ENCODE peak calls at places on chromosomes 6 and 20, in seven cellular contexts. S, T, C, K, G, V and Z are unnamed samples.

GRCh38 chr6:111263837-111264236 is 176.5 kb downstream of the SLC16A10 start:
- DNase-seq in S (peak), T (no peak), C (no peak), K (no peak), G (no peak), V (peak), Z (no peak)

GRCh38 chr6:122669868-122670267 is 59.7 kb downstream of the PKIB start:
- DNase-seq in S (no peak), T (no peak), C (no peak), K (no peak), G (no peak), V (no peak), Z (no peak)

GRCh38 chr6:13319891-13320564 is 8.3 kb downstream of the TBC1D7 start:
- DNase-seq in S (no peak), T (no peak), C (no peak), K (no peak), G (no peak), V (peak), Z (no peak)

GRCh38 chr6:130888246-130888645 is 61.0 kb downstream of the SMLR1 start:
- DNase-seq in S (no peak), T (no peak), C (no peak), K (no peak), G (no peak), V (no peak), Z (no peak)

GRCh38 chr20:54350415-54350814 is 125.0 kb upstream of the DOK5 start:
- DNase-seq in S (no peak), T (no peak), C (no peak), K (no peak), G (no peak), V (no peak), Z (no peak)

GRCh38 chr6:47263268-47263667 is 46.4 kb downstream of the TNFRSF21 start:
- DNase-seq in S (no peak), T (no peak), C (no peak), K (no peak), G (no peak), V (no peak), Z (no peak)

GRCh38 chr6:105786890-105787655 is 299.1 kb upstream of the PRDM1 start:
- DNase-seq in S (no peak), T (no peak), C (no peak), K (no peak), G (peak), V (no peak), Z (no peak)

GRCh38 chr6:143333749-143334520 is 116.6 kb downstream of the ADAT2 start:
- DNase-seq in S (no peak), T (no peak), C (no peak), K (no peak), G (no peak), V (no peak), Z (no peak)

GRCh38 chr6:20660534-20660933 is 126.3 kb downstream of the CDKAL1 start:
- DNase-seq in S (no peak), T (no peak), C (no peak), K (no peak), G (no peak), V (no peak), Z (no peak)

GRCh38 chr6:155782739-155783459 is 327.3 kb upstream of the NOX3 start:
- DNase-seq in S (no peak), T (no peak), C (no peak), K (no peak), G (no peak), V (no peak), Z (no peak)

GRCh38 chr6:21771626-21772320 is 178.2 kb downstream of the SOX4 start:
- DNase-seq in S (no peak), T (no peak), C (no peak), K (no peak), G (no peak), V (no peak), Z (no peak)

GRCh38 chr6:129050086-129050485 is 167.1 kb downstream of the LAMA2 start:
- DNase-seq in S (no peak), T (no peak), C (no peak), K (no peak), G (no peak), V (no peak), Z (no peak)

GRCh38 chr20:56710577-56711465 is 81.7 kb downstream of the TFAP2C start:
- DNase-seq in S (peak), T (no peak), C (no peak), K (no peak), G (no peak), V (no peak), Z (no peak)

GRCh38 chr20:1328680-1329330 is at the start of gene SDCBP2:
- DNase-seq in S (peak), T (no peak), C (no peak), K (peak), G (no peak), V (no peak), Z (no peak)

GRCh38 chr20:61630816-61631215 is 378.8 kb downstream of the CDH4 start:
- DNase-seq in S (no peak), T (no peak), C (no peak), K (no peak), G (no peak), V (no peak), Z (no peak)

GRCh38 chr6:149134531-149134933 is 183.0 kb upstream of the TAB2 start:
- DNase-seq in S (no peak), T (peak), C (no peak), K (no peak), G (no peak), V (no peak), Z (no peak)

GRCh38 chr6:120378582-120379220 is 955.6 kb downstream of the TBC1D32 start:
- DNase-seq in S (peak), T (peak), C (peak), K (no peak), G (no peak), V (peak), Z (peak)

GRCh38 chr20:3890410-3890751 is 1.2 kb downstream of the PANK2 start:
- DNase-seq in S (no peak), T (no peak), C (peak), K (no peak), G (no peak), V (no peak), Z (no peak)

GRCh38 chr6:43141644-43142043 is 29.4 kb upstream of the SRF start:
- DNase-seq in S (no peak), T (no peak), C (no peak), K (no peak), G (no peak), V (no peak), Z (no peak)

GRCh38 chr6:127506894-127507293 is 12.2 kb downstream of the MTCL3 start:
- DNase-seq in S (no peak), T (no peak), C (no peak), K (no peak), G (no peak), V (no peak), Z (no peak)

GRCh38 chr20:41185013-41185757 is 47.8 kb downstream of the PLCG1 start:
- DNase-seq in S (no peak), T (peak), C (no peak), K (peak), G (no peak), V (no peak), Z (no peak)

GRCh38 chr6:118712955-118713354 is 61.6 kb upstream of the CEP85L start:
- DNase-seq in S (no peak), T (no peak), C (no peak), K (no peak), G (no peak), V (no peak), Z (no peak)

GRCh38 chr6:135231469-135231844 is 50.3 kb downstream of the MYB start:
- DNase-seq in S (no peak), T (no peak), C (no peak), K (no peak), G (peak), V (no peak), Z (no peak)

GRCh38 chr6:128350416-128351254 is 169.8 kb downstream of the PTPRK start:
- DNase-seq in S (no peak), T (no peak), C (peak), K (no peak), G (no peak), V (no peak), Z (no peak)

GRCh38 chr6:128963561-128963960 is 80.6 kb downstream of the LAMA2 start:
- DNase-seq in S (no peak), T (no peak), C (no peak), K (no peak), G (no peak), V (no peak), Z (no peak)

GRCh38 chr6:28710466-28711191 is 184.9 kb downstream of the GPX5 start:
- DNase-seq in S (no peak), T (no peak), C (peak), K (peak), G (no peak), V (peak), Z (no peak)

GRCh38 chr20:33343521-33343920 is 57.8 kb downstream of the CDK5RAP1 start:
- DNase-seq in S (no peak), T (no peak), C (no peak), K (no peak), G (no peak), V (no peak), Z (no peak)

GRCh38 chr6:7468382-7469081 is 72.9 kb upstream of the DSP start:
- DNase-seq in S (peak), T (peak), C (no peak), K (no peak), G (no peak), V (peak), Z (no peak)

GRCh38 chr6:47160702-47161101 is 118.6 kb upstream of the ADGRF1 start:
- DNase-seq in S (no peak), T (no peak), C (no peak), K (no peak), G (no peak), V (no peak), Z (no peak)

GRCh38 chr6:56346958-56347357 is 99.6 kb upstream of the COL21A1 start:
- DNase-seq in S (no peak), T (no peak), C (no peak), K (no peak), G (no peak), V (no peak), Z (no peak)

GRCh38 chr20:5714261-5715041 is 35.8 kb upstream of the SHLD1 start:
- DNase-seq in S (no peak), T (no peak), C (peak), K (no peak), G (no peak), V (no peak), Z (no peak)

GRCh38 chr20:62370115-62370806 is 3.1 kb upstream of the LAMA5 start:
- DNase-seq in S (no peak), T (no peak), C (no peak), K (no peak), G (no peak), V (peak), Z (peak)

GRCh38 chr20:6735913-6736845 is 31.3 kb upstream of the BMP2 start:
- DNase-seq in S (no peak), T (no peak), C (no peak), K (no peak), G (no peak), V (no peak), Z (no peak)

GRCh38 chr6:17589402-17590116 is 10.5 kb upstream of the FAM8A1 start:
- DNase-seq in S (peak), T (no peak), C (peak), K (no peak), G (no peak), V (no peak), Z (no peak)

GRCh38 chr6:15207923-15208322 is 37.9 kb upstream of the JARID2 start:
- DNase-seq in S (no peak), T (no peak), C (no peak), K (peak), G (no peak), V (no peak), Z (no peak)
- TF ChIP-seq JUND in S (no peak), T (no peak), C (no peak), K (peak), G (no peak), V (no peak), Z (no peak)

GRCh38 chr20:47682916-47683315 is 102.4 kb downstream of the SULF2 start:
- DNase-seq in S (no peak), T (no peak), C (no peak), K (no peak), G (no peak), V (no peak), Z (no peak)
- TF ChIP-seq JUND in S (no peak), T (no peak), C (no peak), K (no peak), G (no peak), V (no peak), Z (no peak)

DNA sequence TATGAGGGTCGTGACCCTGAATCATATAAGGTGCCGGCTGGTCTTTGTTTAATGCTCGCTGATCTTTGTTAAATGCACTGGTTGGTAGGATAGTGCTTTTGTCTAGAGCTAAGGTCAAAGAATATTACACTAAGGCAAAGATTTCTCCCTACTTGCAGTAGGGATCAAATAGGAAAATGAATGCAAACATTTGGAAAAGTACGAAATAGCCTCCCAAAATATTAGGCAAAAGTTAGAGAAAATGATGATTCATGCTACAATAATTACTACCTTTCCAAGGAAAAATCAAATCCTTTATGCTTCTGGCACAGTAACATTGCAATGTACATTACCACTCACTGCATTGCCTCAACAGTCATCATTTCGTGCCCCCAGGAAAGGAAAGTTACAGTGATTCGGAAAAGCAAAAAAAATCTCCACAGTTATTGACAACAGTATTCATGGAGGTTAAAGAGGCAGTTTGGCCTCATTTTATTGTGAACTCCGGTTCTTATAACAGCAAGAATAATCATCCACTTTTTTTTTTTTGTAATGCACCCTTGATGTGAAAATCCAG is 61.6 kb upstream of the ZMYND8 start:
- DNase-seq in S (no peak), T (no peak), C (peak), K (no peak), G (no peak), V (no peak), Z (no peak)
- TF ChIP-seq JUND in S (no peak), T (no peak), C (no peak), K (no peak), G (no peak), V (no peak), Z (no peak)

GRCh38 chr20:45449528-45449927 is 20.0 kb upstream of the WFDC2 start:
- DNase-seq in S (no peak), T (no peak), C (no peak), K (no peak), G (no peak), V (no peak), Z (no peak)

GRCh38 chr20:45452772-45453171 is 16.8 kb upstream of the WFDC2 start:
- DNase-seq in S (no peak), T (no peak), C (no peak), K (no peak), G (no peak), V (no peak), Z (no peak)

GRCh38 chr20:45452238-45452637 is 17.3 kb upstream of the WFDC2 start:
- DNase-seq in S (no peak), T (no peak), C (no peak), K (no peak), G (no peak), V (no peak), Z (no peak)

GRCh38 chr20:45448250-45448649 is 21.3 kb upstream of the WFDC2 start:
- DNase-seq in S (no peak), T (no peak), C (no peak), K (no peak), G (no peak), V (no peak), Z (no peak)

DNA sequence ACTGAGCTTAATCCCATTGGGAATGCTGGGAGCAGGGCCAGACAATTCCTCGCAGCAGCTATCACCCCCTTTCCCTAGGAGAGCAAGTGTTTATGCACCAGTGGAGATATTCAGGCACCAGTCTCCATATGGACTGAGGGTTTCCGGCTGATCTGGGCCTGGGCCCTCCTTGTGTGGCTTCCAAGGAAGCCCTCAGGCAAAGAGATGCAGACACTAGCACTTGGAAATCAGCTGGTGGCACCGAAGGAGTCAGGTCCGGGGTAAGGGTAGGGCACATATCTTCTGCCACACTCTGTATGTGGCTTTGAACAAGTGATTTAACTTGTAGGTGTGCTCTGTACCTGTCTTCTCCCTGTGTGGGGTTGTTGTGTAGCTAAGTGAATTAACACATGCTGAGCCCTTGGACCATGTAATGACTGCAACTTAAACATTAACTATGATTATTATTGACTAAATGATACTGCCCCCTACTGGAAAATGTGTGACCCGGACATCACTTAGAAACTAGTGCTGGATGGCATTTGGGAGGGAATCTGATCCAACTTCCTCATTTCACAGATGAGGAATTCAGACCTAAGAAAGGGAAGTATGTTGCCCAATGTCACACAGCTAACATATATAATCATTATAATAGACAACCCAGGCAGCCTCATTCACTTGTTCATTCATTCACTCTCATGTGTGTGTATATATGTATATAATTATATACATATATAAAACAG is 19.3 kb upstream of the WFDC2 start:
- DNase-seq in S (peak), T (peak), C (peak), K (no peak), G (no peak), V (peak), Z (no peak)
- TF ChIP-seq JUND in S (no peak), T (no peak), C (no peak), K (no peak), G (no peak), V (no peak), Z (no peak)

DNA sequence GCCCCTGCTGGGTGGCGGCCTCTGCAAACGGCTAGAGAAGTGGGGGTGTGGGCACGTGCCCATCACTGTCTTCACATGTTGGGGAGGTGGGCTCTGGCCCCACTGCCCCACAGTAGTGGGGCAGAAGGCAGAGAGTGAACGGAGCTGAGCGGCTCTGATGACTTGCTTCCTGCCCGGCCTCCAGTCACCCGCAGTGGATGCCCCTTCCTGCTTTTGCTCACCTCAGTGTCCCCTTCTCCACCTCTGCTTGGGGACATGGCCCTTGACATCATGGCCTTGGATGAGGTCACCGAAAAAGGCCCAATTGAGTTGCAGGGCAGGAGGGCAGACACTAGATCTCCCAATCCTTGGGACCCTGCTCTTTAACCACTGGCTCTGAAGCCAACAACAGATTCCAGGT is 40.1 kb downstream of the KCNK5 start:
- DNase-seq in S (no peak), T (no peak), C (no peak), K (no peak), G (no peak), V (no peak), Z (no peak)
- TF ChIP-seq JUND in S (no peak), T (no peak), C (no peak), K (no peak), G (no peak), V (no peak), Z (no peak)

DNA sequence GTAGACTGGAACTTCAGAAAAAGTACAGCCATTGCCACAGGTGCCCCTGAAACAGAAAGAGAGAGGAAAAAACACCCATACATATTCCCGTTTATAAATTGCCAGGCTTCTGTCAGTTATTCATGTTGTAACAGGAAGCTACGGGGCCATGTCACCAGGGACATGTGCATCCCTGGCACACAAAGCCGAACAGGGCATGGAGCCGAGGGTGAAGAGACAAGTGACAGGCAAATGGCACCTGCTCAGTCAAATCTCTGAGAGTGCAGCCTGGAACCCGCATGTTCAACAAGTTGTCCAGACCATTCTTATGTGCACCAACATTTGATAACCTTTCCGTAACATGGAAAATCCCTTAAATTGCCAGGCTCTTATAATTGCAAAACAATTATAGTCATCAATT is 740.7 kb downstream of the KIF16B start:
- DNase-seq in S (no peak), T (no peak), C (no peak), K (no peak), G (no peak), V (no peak), Z (no peak)
- TF ChIP-seq JUND in S (no peak), T (no peak), C (no peak), K (no peak), G (no peak), V (no peak), Z (no peak)

GRCh38 chr20:19993937-19994667 is 23.1 kb upstream of the NAA20 start:
- DNase-seq in S (peak), T (no peak), C (no peak), K (no peak), G (no peak), V (no peak), Z (no peak)
- TF ChIP-seq JUND in S (peak), T (no peak), C (no peak), K (no peak), G (no peak), V (no peak), Z (no peak)

DNA sequence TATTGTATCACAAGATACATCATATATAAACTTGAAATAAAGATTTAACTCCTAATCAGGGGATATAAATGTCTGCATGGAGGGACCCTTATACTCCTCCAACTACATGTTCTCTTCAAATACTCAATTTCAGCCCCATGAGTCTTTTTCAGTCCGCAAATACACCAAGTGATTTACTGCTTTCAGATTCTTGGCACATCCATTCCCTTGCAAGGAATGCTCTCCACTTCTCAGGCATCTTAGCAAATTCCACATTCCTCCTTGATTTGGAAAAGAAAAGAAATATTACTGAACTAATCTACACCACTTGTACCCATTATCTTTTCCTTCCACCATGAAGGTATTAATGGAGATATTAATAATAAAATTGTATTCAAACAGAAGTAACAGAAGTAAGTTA is 999.4 kb upstream of the GJE1 start:
- DNase-seq in S (no peak), T (no peak), C (no peak), K (no peak), G (no peak), V (no peak), Z (no peak)
- TF ChIP-seq JUND in S (no peak), T (no peak), C (no peak), K (no peak), G (no peak), V (no peak), Z (no peak)

DNA sequence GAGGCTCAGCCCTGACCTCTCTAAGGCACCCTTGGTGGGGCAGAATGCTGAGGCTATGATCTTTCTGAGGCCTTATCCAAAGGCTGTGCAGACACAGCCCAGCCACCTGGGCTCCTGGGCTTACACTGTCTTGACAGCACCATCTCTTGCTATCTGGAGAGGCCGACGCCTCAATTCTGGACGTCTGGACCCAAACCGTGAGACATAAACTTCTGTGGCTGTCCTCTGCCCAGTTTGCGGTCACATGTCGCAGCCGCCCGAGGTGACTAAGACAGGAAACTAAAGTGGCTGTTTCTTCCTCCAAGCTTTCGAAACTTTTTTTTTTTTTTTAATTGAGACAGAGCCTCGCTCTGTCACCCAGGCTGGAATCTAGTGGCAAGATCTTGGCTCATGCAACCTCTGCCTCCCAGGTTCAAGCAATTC is 49.3 kb downstream of the PRR18 start:
- DNase-seq in S (no peak), T (no peak), C (no peak), K (no peak), G (no peak), V (no peak), Z (no peak)
- TF ChIP-seq JUND in S (no peak), T (no peak), C (no peak), K (no peak), G (no peak), V (peak), Z (no peak)